ENCODE peak calls at places on chromosomes 5 and 9, in ten cellular contexts. One of them, this sample, is unnamed.

GRCh38 chr5:39440964-39441363 is 16.2 kb upstream of the DAB2 start:
- DNase-seq in AG04450: no peak
- DNase-seq in fibroblast of the aortic adventitia: peak; percentile 62
- DNase-seq in HCEC 1CT: peak; percentile 23
- DNase-seq in C1 segment of cervical spinal cord: no peak
- DNase-seq in brain microvascular endothelial cell: no peak
- DNase-seq in GM04504: no peak
- DNase-seq in AG08396: no peak
- DNase-seq in suprapubic skin: no peak
- DNase-seq in left colon: no peak
- DNase-seq in this sample: no peak

GRCh38 chr5:108950276-108950675 is 202.6 kb downstream of the FER start:
- DNase-seq in fibroblast of the aortic adventitia: no peak
- DNase-seq in C1 segment of cervical spinal cord: no peak
- DNase-seq in AG08396: no peak
- DNase-seq in brain microvascular endothelial cell: no peak
- DNase-seq in left colon: no peak
- DNase-seq in suprapubic skin: no peak
- DNase-seq in HCEC 1CT: no peak
- DNase-seq in GM04504: no peak
- DNase-seq in AG04450: no peak
- DNase-seq in this sample: no peak

GRCh38 chr5:118791986-118792734 is 196.2 kb downstream of the DTWD2 start:
- DNase-seq in fibroblast of the aortic adventitia: peak; percentile 82
- DNase-seq in AG08396: peak; percentile 57
- DNase-seq in left colon: peak; percentile 10
- DNase-seq in GM04504: peak; percentile 43
- DNase-seq in suprapubic skin: no peak
- DNase-seq in AG04450: peak; percentile 50
- DNase-seq in HCEC 1CT: peak; percentile 79
- DNase-seq in C1 segment of cervical spinal cord: no peak
- DNase-seq in brain microvascular endothelial cell: peak; percentile 79
- DNase-seq in this sample: no peak

GRCh38 chr5:179885491-179886090 is 22.1 kb downstream of the TBC1D9B start:
- DNase-seq in brain microvascular endothelial cell: no peak
- DNase-seq in fibroblast of the aortic adventitia: no peak
- DNase-seq in HCEC 1CT: no peak
- DNase-seq in left colon: no peak
- DNase-seq in C1 segment of cervical spinal cord: no peak
- DNase-seq in suprapubic skin: no peak
- DNase-seq in AG04450: no peak
- DNase-seq in GM04504: no peak
- DNase-seq in AG08396: no peak
- DNase-seq in this sample: no peak

GRCh38 chr5:163005949-163006348 is 431.4 kb upstream of the CCNG1 start:
- DNase-seq in C1 segment of cervical spinal cord: no peak
- DNase-seq in brain microvascular endothelial cell: no peak
- DNase-seq in fibroblast of the aortic adventitia: no peak
- DNase-seq in GM04504: no peak
- DNase-seq in HCEC 1CT: no peak
- DNase-seq in suprapubic skin: no peak
- DNase-seq in AG04450: no peak
- DNase-seq in left colon: no peak
- DNase-seq in AG08396: no peak
- DNase-seq in this sample: no peak

GRCh38 chr9:751137-752051 is 90.1 kb upstream of the DMRT1 start:
- DNase-seq in AG08396: no peak
- DNase-seq in HCEC 1CT: no peak
- DNase-seq in left colon: no peak
- DNase-seq in GM04504: no peak
- DNase-seq in brain microvascular endothelial cell: peak; percentile 69
- DNase-seq in fibroblast of the aortic adventitia: peak; percentile 61
- DNase-seq in C1 segment of cervical spinal cord: no peak
- DNase-seq in suprapubic skin: no peak
- DNase-seq in AG04450: no peak
- DNase-seq in this sample: no peak

GRCh38 chr5:176369934-176370711 is 4.8 kb downstream of the ARL10 start:
- DNase-seq in suprapubic skin: no peak
- DNase-seq in AG08396: no peak
- DNase-seq in brain microvascular endothelial cell: no peak
- DNase-seq in left colon: no peak
- DNase-seq in C1 segment of cervical spinal cord: no peak
- DNase-seq in fibroblast of the aortic adventitia: no peak
- DNase-seq in AG04450: no peak
- DNase-seq in GM04504: no peak
- DNase-seq in HCEC 1CT: no peak
- DNase-seq in this sample: no peak

GRCh38 chr5:6598351-6598900 is 34.4 kb downstream of the NSUN2 start:
- DNase-seq in AG04450: no peak
- DNase-seq in GM04504: no peak
- DNase-seq in C1 segment of cervical spinal cord: no peak
- DNase-seq in left colon: no peak
- DNase-seq in AG08396: peak; percentile 41
- DNase-seq in brain microvascular endothelial cell: no peak
- DNase-seq in suprapubic skin: no peak
- DNase-seq in HCEC 1CT: peak; percentile 3
- DNase-seq in fibroblast of the aortic adventitia: peak; percentile 58
- DNase-seq in this sample: no peak

GRCh38 chr9:34650816-34651215 is 1.2 kb upstream of the IL11RA start:
- DNase-seq in left colon: peak; percentile 24
- DNase-seq in fibroblast of the aortic adventitia: peak; percentile 15
- DNase-seq in AG08396: no peak
- DNase-seq in HCEC 1CT: no peak
- DNase-seq in C1 segment of cervical spinal cord: peak; percentile 6
- DNase-seq in brain microvascular endothelial cell: no peak
- DNase-seq in GM04504: no peak
- DNase-seq in AG04450: no peak
- DNase-seq in suprapubic skin: no peak
- DNase-seq in this sample: no peak

GRCh38 chr9:133371261-133371711 is 4.6 kb downstream of the SURF4 start:
- DNase-seq in HCEC 1CT: no peak
- DNase-seq in suprapubic skin: no peak
- DNase-seq in AG08396: no peak
- DNase-seq in C1 segment of cervical spinal cord: no peak
- DNase-seq in brain microvascular endothelial cell: peak; percentile 35
- DNase-seq in fibroblast of the aortic adventitia: no peak
- DNase-seq in AG04450: no peak
- DNase-seq in left colon: no peak
- DNase-seq in GM04504: no peak
- DNase-seq in this sample: no peak